ENCODE peak calls at places on chromosome 16, in six cellular contexts. P, C, G, N, V and U are unnamed samples.

GRCh38 chr16:64657316-64658011 is 464.4 kb downstream of the CDH11 start:
- DNase-seq in P (no peak), C (no peak), G (peak), N (peak), V (no peak), U (no peak)

GRCh38 chr16:48903054-48903453 is 293.1 kb upstream of the N4BP1 start:
- DNase-seq in P (no peak), C (no peak), G (no peak), N (no peak), V (no peak), U (peak)

GRCh38 chr16:63005356-63005755 is 969.1 kb upstream of the CDH8 start:
- DNase-seq in P (no peak), C (no peak), G (no peak), N (no peak), V (no peak), U (no peak)

GRCh38 chr16:2178321-2179106 is 17.9 kb downstream of the CASKIN1 start:
- DNase-seq in P (peak), C (no peak), G (peak), N (peak), V (peak), U (no peak)

GRCh38 chr16:26593700-26594099 is 473.0 kb upstream of the C16orf82 start:
- DNase-seq in P (no peak), C (no peak), G (no peak), N (no peak), V (no peak), U (no peak)

GRCh38 chr16:84603115-84603816 is 14.6 kb downstream of the COTL1 start:
- DNase-seq in P (no peak), C (peak), G (peak), N (peak), V (no peak), U (peak)

GRCh38 chr16:66264311-66265105 is 102.0 kb upstream of the CDH5 start:
- DNase-seq in P (no peak), C (no peak), G (no peak), N (no peak), V (no peak), U (no peak)

GRCh38 chr16:27177031-27177774 is 26.1 kb upstream of the KDM8 start:
- DNase-seq in P (no peak), C (no peak), G (peak), N (peak), V (no peak), U (no peak)

GRCh38 chr16:86220552-86220951 is 289.8 kb upstream of the FOXF1 start:
- DNase-seq in P (no peak), C (no peak), G (no peak), N (no peak), V (no peak), U (no peak)

GRCh38 chr16:27748868-27749546 is 199.1 kb downstream of the KATNIP start:
- DNase-seq in P (no peak), C (peak), G (peak), N (peak), V (no peak), U (no peak)

GRCh38 chr16:14324581-14324980 is 253.5 kb downstream of the MRTFB start:
- DNase-seq in P (no peak), C (no peak), G (peak), N (peak), V (no peak), U (no peak)

GRCh38 chr16:14215941-14216340 is 144.8 kb downstream of the MRTFB start:
- DNase-seq in P (no peak), C (no peak), G (no peak), N (no peak), V (no peak), U (no peak)

GRCh38 chr16:85206472-85207356 is 94.4 kb upstream of the CIBAR2 start:
- DNase-seq in P (peak), C (peak), G (no peak), N (peak), V (no peak), U (no peak)

GRCh38 chr16:26787924-26788323 is 278.8 kb upstream of the C16orf82 start:
- DNase-seq in P (no peak), C (no peak), G (no peak), N (no peak), V (no peak), U (no peak)

GRCh38 chr16:83882118-83882879 is 16.6 kb upstream of the MLYCD start:
- DNase-seq in P (no peak), C (no peak), G (no peak), N (no peak), V (no peak), U (no peak)

GRCh38 chr16:84686702-84687298 is 13.0 kb upstream of the USP10 start:
- DNase-seq in P (no peak), C (no peak), G (no peak), N (no peak), V (no peak), U (peak)

GRCh38 chr16:85570735-85571562 is 42.2 kb upstream of the GSE1 start:
- DNase-seq in P (no peak), C (no peak), G (no peak), N (no peak), V (peak), U (no peak)

GRCh38 chr16:1211451-1212268 is 13.4 kb downstream of the TPSG1 start:
- DNase-seq in P (no peak), C (no peak), G (no peak), N (no peak), V (no peak), U (no peak)

GRCh38 chr16:4663756-4664465 is 29.5 kb upstream of the NUDT16L1 start:
- DNase-seq in P (no peak), C (no peak), G (peak), N (peak), V (no peak), U (no peak)

GRCh38 chr16:21264226-21265036 is 13.7 kb downstream of the CRYM start:
- DNase-seq in P (peak), C (peak), G (peak), N (no peak), V (no peak), U (no peak)

GRCh38 chr16:85370881-85371651 is 242.1 kb upstream of the GSE1 start:
- DNase-seq in P (peak), C (no peak), G (no peak), N (no peak), V (no peak), U (no peak)

GRCh38 chr16:24139282-24139681 is 116.9 kb upstream of the CACNG3 start:
- DNase-seq in P (no peak), C (no peak), G (no peak), N (no peak), V (no peak), U (no peak)

GRCh38 chr16:7613518-7613917 is 280.9 kb downstream of the RBFOX1 start:
- DNase-seq in P (no peak), C (no peak), G (no peak), N (no peak), V (no peak), U (no peak)

GRCh38 chr16:86100205-86101134 is 201.5 kb downstream of the IRF8 start:
- DNase-seq in P (peak), C (no peak), G (no peak), N (no peak), V (no peak), U (peak)

GRCh38 chr16:82133798-82134197 is 36.2 kb downstream of the MPHOSPH6 start:
- DNase-seq in P (no peak), C (no peak), G (no peak), N (no peak), V (no peak), U (no peak)

GRCh38 chr16:57383276-57384247 is 11.3 kb downstream of the CX3CL1 start:
- DNase-seq in P (no peak), C (peak), G (peak), N (peak), V (no peak), U (no peak)

GRCh38 chr16:55370762-55371482 is 46.9 kb downstream of the IRX6 start:
- DNase-seq in P (peak), C (peak), G (peak), N (peak), V (no peak), U (peak)
- TF ChIP-seq CTCF in P (peak), C (peak), G (peak), N (peak), V (no peak), U (peak)

DNA sequence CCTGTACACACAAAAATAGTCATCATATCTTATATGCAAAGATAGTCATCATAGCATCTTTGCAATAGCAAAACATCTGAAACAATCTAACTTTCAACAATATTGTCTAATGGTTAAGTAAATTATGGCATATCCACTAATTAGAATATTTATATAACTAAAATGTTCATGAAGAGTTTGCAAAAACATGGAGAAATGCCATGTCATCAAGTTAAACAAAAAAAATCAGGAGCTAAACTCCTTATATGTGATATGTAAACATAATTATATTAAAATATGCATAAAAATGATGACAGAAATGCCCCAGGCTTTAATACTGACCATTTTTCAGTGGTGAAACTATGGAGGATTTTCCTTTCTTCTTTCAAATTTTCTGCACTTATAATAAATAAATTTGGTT is 22.3 kb upstream of the XYLT1 start:
- DNase-seq in P (no peak), C (no peak), G (no peak), N (no peak), V (no peak), U (no peak)
- TF ChIP-seq CTCF in P (no peak), C (no peak), G (no peak), N (no peak), V (no peak), U (no peak)

GRCh38 chr16:30603945-30604315 is 6.3 kb downstream of the ZNF689 start:
- DNase-seq in P (no peak), C (no peak), G (no peak), N (no peak), V (no peak), U (no peak)
- TF ChIP-seq CTCF in P (no peak), C (no peak), G (no peak), N (no peak), V (no peak), U (no peak)

DNA sequence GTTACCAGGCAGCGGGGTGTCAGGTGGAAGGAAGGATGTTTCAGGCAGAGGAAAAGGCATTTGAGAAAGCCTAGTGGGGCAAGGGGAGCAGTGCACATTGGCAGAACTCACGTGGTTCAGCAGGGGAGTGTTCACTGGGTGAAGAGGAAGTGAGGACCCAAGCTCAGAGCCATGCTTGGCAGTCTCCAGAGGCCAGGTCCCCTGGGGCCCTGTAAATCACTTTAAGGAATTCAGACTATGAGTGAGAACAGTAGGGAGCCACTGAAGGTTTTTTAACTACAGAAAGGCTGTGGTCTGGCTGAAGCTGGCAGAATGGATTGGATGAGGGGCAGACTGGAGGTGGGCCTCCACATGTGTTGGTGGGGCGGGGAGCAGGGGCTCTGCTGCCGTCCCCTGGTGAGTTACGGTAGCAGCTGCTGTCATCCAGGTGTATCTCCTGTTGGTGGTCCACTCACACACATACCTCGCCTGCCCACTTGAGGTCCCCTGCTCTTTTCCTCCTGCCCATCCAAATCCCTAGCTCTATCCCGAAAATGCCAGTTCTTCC is 5.1 kb downstream of the CLEC16A start:
- DNase-seq in P (peak), C (no peak), G (peak), N (peak), V (no peak), U (no peak)
- TF ChIP-seq CTCF in P (no peak), C (no peak), G (no peak), N (no peak), V (no peak), U (peak)